ENCODE peak calls at places on chromosomes 4 and X, in five cellular contexts. E is fibroblast of mammary gland, U is NCI-H460, A is amygdala, F is NCI-H1092. P is an unnamed sample.

GRCh38 chrX:9662148-9662547 is 103.5 kb downstream of the GPR143 start:
- DNase-seq in E (peak), U (no peak), A (no peak), F (no peak), P (no peak)

GRCh38 chrX:9072281-9072680 is 38.4 kb upstream of the FAM9B start:
- DNase-seq in E (peak), U (no peak), A (no peak), F (no peak), P (no peak)

GRCh38 chrX:40578039-40578438 is 2.7 kb upstream of the ATP6AP2 start:
- DNase-seq in E (no peak), U (no peak), A (no peak), F (no peak), P (no peak)

GRCh38 chr4:2276581-2277325 is 14.8 kb upstream of the MXD4 start:
- DNase-seq in E (no peak), U (no peak), A (no peak), F (no peak), P (no peak)

GRCh38 chr4:182265881-182266280 is 22.7 kb downstream of the TENM3 start:
- DNase-seq in E (no peak), U (no peak), A (no peak), F (no peak), P (no peak)

GRCh38 chrX:142576615-142577014 is 371.5 kb upstream of the MAGEC2 start:
- DNase-seq in E (no peak), U (no peak), A (no peak), F (no peak), P (no peak)

GRCh38 chr4:8071741-8072140 is 86.9 kb downstream of the ABLIM2 start:
- DNase-seq in E (no peak), U (no peak), A (no peak), F (peak), P (no peak)

GRCh38 chr4:108738307-108738706 is 24.5 kb downstream of the ETNPPL start:
- DNase-seq in E (peak), U (no peak), A (no peak), F (no peak), P (no peak)

GRCh38 chr4:156829194-156829593 is 142.4 kb downstream of the PDGFC start:
- DNase-seq in E (peak), U (no peak), A (no peak), F (no peak), P (no peak)

GRCh38 chr4:137531951-137532868 is at the start of gene PCDH18:
- DNase-seq in E (peak), U (peak), A (peak), F (no peak), P (no peak)

P was measured in keratinocyte.